ENCODE peak calls at places on chromosomes 4 and X, in four cellular contexts. J, X, L and P are unnamed samples.

GRCh38 chr4:21507439-21507838 is 441.1 kb downstream of the KCNIP4 start:
- DNase-seq in J (peak), X (no peak), L (no peak), P (no peak)

GRCh38 chrX:45849261-45849660 is 648.6 kb upstream of the DIPK2B start:
- DNase-seq in J (peak), X (no peak), L (peak), P (peak)

GRCh38 chrX:7158468-7158990 is 10.6 kb upstream of the PUDP start:
- DNase-seq in J (no peak), X (no peak), L (no peak), P (no peak)

GRCh38 chr4:53622739-53623151 is 31.5 kb upstream of the LNX1 start:
- DNase-seq in J (peak), X (no peak), L (no peak), P (no peak)

GRCh38 chrX:49610718-49611310 is 12.0 kb downstream of the GAGE1 start:
- DNase-seq in J (no peak), X (no peak), L (no peak), P (no peak)

GRCh38 chrX:119942831-119943184 is 743 bp downstream of the NKAP start:
- DNase-seq in J (peak), X (no peak), L (no peak), P (no peak)

GRCh38 chr4:117965608-117966007 is 68.7 kb upstream of the NDST3 start:
- DNase-seq in J (no peak), X (no peak), L (no peak), P (no peak)

GRCh38 chrX:152197425-152197824 is 59.0 kb upstream of the MAGEA10 start:
- DNase-seq in J (no peak), X (no peak), L (no peak), P (no peak)

GRCh38 chrX:1403228-1403627 is 11.3 kb upstream of the SLC25A6 start:
- DNase-seq in J (no peak), X (no peak), L (no peak), P (no peak)

GRCh38 chr4:15914736-15915135 is 23.8 kb downstream of the FGFBP1 start:
- DNase-seq in J (no peak), X (no peak), L (no peak), P (no peak)

GRCh38 chr4:108483077-108483476 is 137.3 kb upstream of the RPL34 start:
- DNase-seq in J (no peak), X (no peak), L (peak), P (peak)

GRCh38 chrX:1316527-1316926 is 20.1 kb upstream of the IL3RA start:
- DNase-seq in J (no peak), X (peak), L (no peak), P (no peak)

GRCh38 chrX:77572322-77572721 is 125.1 kb downstream of the FGF16 start:
- DNase-seq in J (peak), X (no peak), L (no peak), P (no peak)

GRCh38 chr4:128379860-128380259 is 92.2 kb upstream of the PGRMC2 start:
- DNase-seq in J (no peak), X (peak), L (peak), P (no peak)

GRCh38 chr4:98338761-98339438 is 77.7 kb downstream of the RAP1GDS1 start:
- DNase-seq in J (no peak), X (no peak), L (no peak), P (no peak)

GRCh38 chr4:98332017-98332416 is 70.8 kb downstream of the RAP1GDS1 start:
- DNase-seq in J (no peak), X (no peak), L (no peak), P (no peak)

GRCh38 chr4:98334461-98334860 is 73.3 kb downstream of the RAP1GDS1 start:
- DNase-seq in J (no peak), X (no peak), L (no peak), P (no peak)
- H3K27ac ChIP-seq in J (no peak), X (no peak), L (no peak), P (no peak)

GRCh38 chr4:110129544-110129943 is 68.9 kb downstream of the ELOVL6 start:
- DNase-seq in J (no peak), X (no peak), L (no peak), P (no peak)

GRCh38 chr4:110128092-110128989 is 70.1 kb downstream of the ELOVL6 start:
- DNase-seq in J (peak), X (no peak), L (no peak), P (no peak)

GRCh38 chr4:110132822-110133719 is 65.3 kb downstream of the ELOVL6 start:
- DNase-seq in J (no peak), X (no peak), L (no peak), P (no peak)

GRCh38 chr4:110134269-110134889 is 64.0 kb downstream of the ELOVL6 start:
- DNase-seq in J (no peak), X (no peak), L (no peak), P (no peak)

DNA sequence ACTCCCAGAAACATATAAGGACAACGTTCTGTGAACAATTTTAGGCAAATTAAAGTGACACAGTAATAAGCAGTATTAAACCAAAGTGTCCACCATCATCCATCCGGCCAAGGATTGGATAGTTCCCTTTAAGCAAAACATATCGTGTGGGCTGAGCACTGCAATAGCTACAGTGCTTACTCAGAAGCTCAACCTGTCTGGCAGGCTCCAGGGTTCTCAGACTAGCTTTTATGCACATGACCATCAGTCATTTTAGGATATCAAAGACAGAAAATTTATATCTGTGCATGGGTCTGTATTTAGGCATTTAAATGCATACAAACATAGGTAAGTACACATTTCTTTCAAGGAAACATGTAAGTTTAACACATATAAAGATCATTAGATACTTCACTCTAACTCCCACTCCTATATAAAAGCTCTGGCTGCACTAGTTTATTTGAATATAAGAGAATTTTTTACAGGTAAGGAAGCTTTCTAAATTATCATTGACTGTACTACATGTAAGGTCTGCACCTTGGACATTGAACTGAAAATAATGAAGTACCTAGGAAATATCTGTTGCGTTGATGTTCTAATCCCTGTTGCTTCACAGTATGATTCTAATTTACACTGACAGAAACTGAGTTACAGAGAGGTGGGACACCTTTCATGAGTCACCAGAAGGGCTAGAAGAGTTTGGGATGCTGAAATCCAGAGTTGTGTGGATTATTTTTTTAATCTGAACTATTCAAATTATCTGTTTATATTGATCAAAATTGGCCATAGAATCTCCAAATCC is 67.6 kb downstream of the ELOVL6 start:
- DNase-seq in J (peak), X (no peak), L (no peak), P (no peak)
- H3K27ac ChIP-seq in J (no peak), X (no peak), L (no peak), P (no peak)

DNA sequence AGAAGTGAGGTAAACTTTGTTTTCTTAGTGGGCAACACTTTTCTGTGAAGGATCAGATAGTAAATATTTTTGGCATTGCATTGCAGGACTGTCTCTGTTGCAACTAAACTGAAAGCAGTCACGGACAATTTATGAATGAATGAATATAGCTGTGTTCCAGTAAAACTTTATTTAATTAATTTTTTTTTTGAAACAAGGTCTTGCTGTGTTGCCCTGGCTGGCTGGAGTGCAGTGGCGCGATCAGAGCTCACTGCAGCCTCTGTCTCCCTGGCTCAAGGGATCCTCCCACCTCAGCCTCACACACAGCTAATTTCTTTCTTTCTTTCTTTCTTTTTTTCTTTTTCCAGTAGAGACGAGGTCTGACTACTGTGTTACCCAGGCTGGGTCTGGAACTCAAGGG is 15.8 kb downstream of the RBM10 start:
- DNase-seq in J (no peak), X (no peak), L (no peak), P (no peak)
- H3K27ac ChIP-seq in J (no peak), X (no peak), L (no peak), P (no peak)

GRCh38 chr4:144718958-144719512 is 73.1 kb downstream of the HHIP start:
- DNase-seq in J (no peak), X (no peak), L (no peak), P (no peak)
- H3K27ac ChIP-seq in J (no peak), X (no peak), L (no peak), P (no peak)

DNA sequence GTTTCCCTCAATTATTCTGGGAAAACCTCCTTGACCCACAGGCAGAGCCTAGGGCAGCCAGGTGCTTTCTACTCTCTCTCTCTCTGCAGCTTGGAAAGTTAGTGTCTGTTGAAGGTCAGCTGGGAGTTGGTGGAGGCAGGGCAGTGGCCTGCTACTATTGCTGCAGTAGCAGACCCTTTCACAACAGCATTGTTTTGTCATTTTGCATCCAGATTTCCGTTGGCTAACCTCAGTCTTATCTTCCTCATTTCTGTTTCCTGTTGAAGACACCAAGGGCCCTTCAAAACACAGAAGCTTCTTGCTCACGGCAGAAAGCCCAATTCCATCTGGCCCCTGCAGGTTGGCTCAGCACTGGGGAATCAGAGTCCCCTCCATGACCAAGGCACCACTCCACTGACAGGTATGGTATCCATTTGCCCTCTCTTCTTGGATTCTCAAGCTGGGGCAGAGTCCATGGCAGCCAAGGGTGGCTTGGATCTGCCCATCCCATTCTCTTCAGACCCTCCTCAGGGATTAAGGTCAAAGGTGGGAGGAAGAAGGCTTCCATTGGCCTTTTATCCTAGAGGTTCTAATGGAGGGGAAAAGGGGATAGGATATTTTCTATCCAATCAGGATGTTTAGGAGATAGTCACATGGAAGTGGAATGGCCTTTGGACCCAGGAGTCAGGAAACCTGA is 24.6 kb downstream of the VSIG4 start:
- DNase-seq in J (no peak), X (peak), L (peak), P (no peak)
- H3K27ac ChIP-seq in J (no peak), X (no peak), L (peak), P (peak)

GRCh38 chr4:85869156-85869555 is 394.2 kb downstream of the ARHGAP24 start:
- DNase-seq in J (no peak), X (no peak), L (no peak), P (no peak)
- H3K27ac ChIP-seq in J (no peak), X (no peak), L (no peak), P (no peak)

DNA sequence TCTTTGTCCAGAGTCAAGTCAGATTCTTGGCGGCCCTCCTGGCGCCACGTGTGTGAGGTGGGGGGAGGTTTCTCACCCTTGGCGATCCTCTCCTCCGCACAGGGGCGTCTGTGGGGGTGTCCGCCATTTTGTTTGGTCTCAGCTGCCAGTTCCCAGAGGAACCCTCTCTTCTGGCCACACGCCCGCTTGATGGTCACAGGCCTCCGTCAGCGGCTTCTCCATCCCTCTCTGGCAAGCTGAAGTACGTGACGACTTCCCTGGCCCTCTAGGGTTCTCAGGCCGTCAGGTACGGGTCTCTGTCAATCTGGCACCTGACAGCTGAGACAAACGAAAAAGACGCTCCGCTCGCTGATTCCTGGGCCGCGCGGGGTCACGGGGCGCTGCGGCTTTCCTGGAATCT is 272.6 kb downstream of the TRIML1 start:
- DNase-seq in J (no peak), X (no peak), L (no peak), P (no peak)
- H3K27ac ChIP-seq in J (no peak), X (no peak), L (no peak), P (no peak)

DNA sequence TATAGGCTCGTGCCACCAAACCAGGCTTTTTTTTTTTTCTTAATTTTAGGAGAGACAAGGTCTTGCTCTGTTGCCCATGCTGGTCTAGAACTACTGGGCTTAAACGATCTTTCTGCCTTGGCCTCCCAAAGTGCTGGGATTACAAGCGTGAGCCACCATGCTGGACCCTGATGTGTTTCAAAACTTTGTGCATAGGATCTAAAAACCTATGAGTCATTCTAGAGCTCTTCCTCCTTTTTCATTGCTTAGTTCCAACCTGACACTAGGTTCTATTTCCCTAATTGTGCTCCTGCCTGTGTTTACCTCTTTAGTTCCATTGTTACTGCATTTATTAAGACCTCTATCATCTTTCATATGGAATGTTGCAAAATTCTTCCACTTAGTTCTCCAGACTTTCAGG is 57.3 kb downstream of the HPGD start:
- DNase-seq in J (no peak), X (no peak), L (no peak), P (no peak)
- H3K27ac ChIP-seq in J (no peak), X (no peak), L (no peak), P (no peak)